ENCODE peak calls at places on chromosomes 4 and X, in seven cellular contexts. R is HTR-8/SVneo; Y is AG04450; E is CD8-positive, alpha-beta memory T cell; U is RPMI7951; O is NCI-H2107; P is natural killer cell treated with Interleukin-12 subunit alpha and Interleukin-12 subunit beta and Interleukin-15 and Interleukin-18, amount 100 ng/mL, for 72 hours. T is an unnamed sample.

GRCh38 chr4:4430492-4431195 is 43.7 kb downstream of the NSG1 start:
- DNase-seq in Y (peak), P (no peak), E (peak), U (peak), O (no peak), R (peak), T (peak)

GRCh38 chrX:23901065-23901464 is 6.7 kb downstream of the APOO start:
- DNase-seq in P (no peak), U (peak), Y (peak), E (no peak), R (peak), O (no peak), T (no peak)

GRCh38 chr4:122920473-122920872 is 1.9 kb downstream of the NUDT6 start:
- DNase-seq in R (no peak), U (no peak), P (no peak), Y (no peak), O (no peak), E (no peak), T (no peak)

GRCh38 chrX:1283750-1284149 is 15.1 kb downstream of the CSF2RA start:
- DNase-seq in Y (no peak), E (no peak), P (no peak), O (no peak), R (no peak), U (no peak), T (no peak)

GRCh38 chrX:95056901-95057300 is 1382.9 kb downstream of the FAM133A start:
- DNase-seq in O (no peak), E (no peak), U (peak), R (no peak), P (no peak), Y (no peak), T (no peak)

GRCh38 chr4:10456270-10457254 is 664 bp downstream of the ZNF518B start:
- DNase-seq in U (peak), R (peak), O (no peak), Y (no peak), P (peak), E (peak), T (no peak)

GRCh38 chr4:55880652-55881280 is 27.3 kb downstream of the EXOC1 start:
- DNase-seq in E (no peak), Y (no peak), O (no peak), P (no peak), U (no peak), R (no peak), T (no peak)

GRCh38 chr4:182885738-182886077 is 31.5 kb downstream of the DCTD start:
- DNase-seq in O (no peak), E (no peak), Y (no peak), R (no peak), U (no peak), P (no peak), T (no peak)

GRCh38 chr4:52833941-52834525 is 28.1 kb upstream of the RASL11B start:
- DNase-seq in O (no peak), U (peak), Y (no peak), E (no peak), R (no peak), P (no peak), T (no peak)

GRCh38 chr4:136281307-136281706 is 1251.0 kb downstream of the PCDH18 start:
- DNase-seq in R (no peak), U (no peak), Y (no peak), O (no peak), P (no peak), E (no peak), T (no peak)

GRCh38 chrX:15107367-15107988 is 162.4 kb downstream of the ASB9 start:
- DNase-seq in Y (no peak), E (no peak), P (no peak), R (no peak), U (peak), O (no peak), T (no peak)

GRCh38 chrX:109954333-109954732 is 48.6 kb upstream of the TMEM164 start:
- DNase-seq in Y (no peak), E (no peak), R (no peak), P (no peak), U (no peak), O (no peak), T (no peak)

GRCh38 chr4:169044723-169045447 is 34.8 kb upstream of the CBR4 start:
- DNase-seq in P (no peak), E (no peak), R (no peak), O (no peak), Y (no peak), U (no peak), T (no peak)

GRCh38 chr4:17512973-17513665 is 1.2 kb upstream of the QDPR start:
- DNase-seq in P (no peak), R (no peak), U (no peak), Y (no peak), O (no peak), E (no peak), T (no peak)

GRCh38 chrX:124217289-124218251 is 114.9 kb upstream of the TEX13D start:
- DNase-seq in E (peak), R (no peak), O (peak), P (peak), Y (no peak), U (peak), T (no peak)

GRCh38 chrX:56802921-56803848 is 74.1 kb downstream of the NBDY start:
- DNase-seq in E (peak), U (peak), Y (no peak), O (peak), R (no peak), P (no peak), T (no peak)

GRCh38 chr4:7859350-7859749 is 80.3 kb downstream of the AFAP1 start:
- DNase-seq in Y (no peak), P (no peak), O (no peak), E (no peak), R (no peak), U (no peak), T (no peak)

GRCh38 chr4:16117164-16117563 is 33.3 kb upstream of the PROM1 start:
- DNase-seq in Y (no peak), P (no peak), E (no peak), O (no peak), R (no peak), U (no peak), T (no peak)

GRCh38 chr4:106338671-106339070 is 22.3 kb downstream of the AIMP1 start:
- DNase-seq in O (no peak), E (no peak), P (no peak), Y (no peak), R (no peak), U (no peak), T (no peak)

GRCh38 chr4:186137193-186137792 is 32.8 kb downstream of the FAM149A start:
- DNase-seq in E (no peak), U (peak), O (no peak), R (peak), Y (no peak), P (no peak), T (no peak)

GRCh38 chrX:70219938-70220764 is 14.3 kb upstream of the AWAT1 start:
- DNase-seq in P (no peak), Y (no peak), R (no peak), O (no peak), E (no peak), U (peak), T (no peak)

GRCh38 chr4:149932188-149932587 is 116.5 kb upstream of the IQCM start:
- DNase-seq in U (no peak), E (no peak), Y (no peak), R (no peak), O (no peak), P (no peak), T (no peak)

GRCh38 chr4:166735553-166735952 is 498.7 kb downstream of the SPOCK3 start:
- DNase-seq in E (no peak), P (no peak), U (no peak), Y (no peak), O (no peak), R (no peak), T (no peak)

GRCh38 chr4:172042714-172043114 is 229.5 kb downstream of the GALNTL6 start:
- DNase-seq in U (peak), O (peak), E (no peak), Y (no peak), R (no peak), P (no peak), T (no peak)

GRCh38 chrX:69128573-69128972 is 36.7 kb downstream of the PJA1 start:
- DNase-seq in U (peak), P (no peak), E (no peak), O (no peak), R (no peak), Y (no peak), T (no peak)

GRCh38 chr4:140807491-140808257 is 51.5 kb upstream of the TBC1D9 start:
- DNase-seq in E (no peak), R (no peak), O (no peak), Y (peak), U (no peak), P (no peak), T (no peak)

GRCh38 chr4:9996319-9997110 is 24.8 kb downstream of the SLC2A9 start:
- DNase-seq in Y (no peak), R (no peak), O (no peak), E (no peak), U (peak), P (no peak), T (no peak)

GRCh38 chr4:7411896-7412585 is 22.7 kb downstream of the PSAPL1 start:
- DNase-seq in Y (no peak), O (no peak), P (peak), U (no peak), E (no peak), R (no peak), T (no peak)

GRCh38 chr4:2968381-2968780 is 5.0 kb downstream of the GRK4 start:
- DNase-seq in O (no peak), Y (no peak), P (no peak), E (no peak), U (no peak), R (no peak), T (no peak)

GRCh38 chr4:184199780-184200179 is 17.9 kb downstream of the ENPP6 start:
- DNase-seq in P (no peak), U (no peak), O (no peak), Y (no peak), R (no peak), E (no peak), T (no peak)

GRCh38 chrX:13085533-13085932 is 41.1 kb upstream of the FAM9C start:
- DNase-seq in P (no peak), U (no peak), Y (no peak), E (peak), O (no peak), R (no peak), T (no peak)

GRCh38 chr4:83964996-83965541 is 429.2 kb downstream of the GPAT3 start:
- DNase-seq in Y (no peak), E (no peak), R (no peak), U (peak), P (no peak), O (no peak), T (no peak)

GRCh38 chrX:83101961-83102360 is 406.1 kb upstream of the POU3F4 start:
- DNase-seq in Y (no peak), R (no peak), P (no peak), E (no peak), U (no peak), O (no peak), T (no peak)

T was measured in NCI-H1930.